ENCODE peak calls at places on chromosomes 1 and 21, in five cellular contexts. L, N, T, Z and J are unnamed samples.

GRCh38 chr1:23553896-23554480 is 5.3 kb downstream of the ID3 start:
- DNase-seq in L (no peak), N (peak), T (no peak), Z (no peak), J (no peak)

GRCh38 chr1:42266253-42267135 is 68.5 kb downstream of the FOXJ3 start:
- DNase-seq in L (no peak), N (no peak), T (no peak), Z (no peak), J (no peak)

GRCh38 chr1:159843459-159843858 is 16.8 kb downstream of the SLAMF8 start:
- DNase-seq in L (no peak), N (no peak), T (no peak), Z (no peak), J (no peak)

GRCh38 chr1:240258910-240259309 is 167.2 kb downstream of the FMN2 start:
- DNase-seq in L (no peak), N (no peak), T (no peak), Z (no peak), J (no peak)

GRCh38 chr1:109298666-109299086 is 8.1 kb downstream of the MYBPHL start:
- DNase-seq in L (no peak), N (no peak), T (no peak), Z (no peak), J (no peak)

GRCh38 chr1:30047576-30047975 is 675.8 kb downstream of the MATN1 start:
- DNase-seq in L (no peak), N (no peak), T (no peak), Z (no peak), J (no peak)

GRCh38 chr1:175072131-175072941 is 4.7 kb downstream of the TNN start:
- DNase-seq in L (no peak), N (peak), T (no peak), Z (no peak), J (no peak)

GRCh38 chr1:229509576-229509975 is 1.4 kb upstream of the NUP133 start:
- DNase-seq in L (no peak), N (no peak), T (no peak), Z (no peak), J (no peak)

GRCh38 chr1:8780405-8780804 is 37.0 kb downstream of the RERE start:
- DNase-seq in L (no peak), N (no peak), T (no peak), Z (no peak), J (no peak)

GRCh38 chr1:81437649-81438048 is 363.1 kb upstream of the ADGRL2 start:
- DNase-seq in L (no peak), N (no peak), T (no peak), Z (no peak), J (no peak)

GRCh38 chr1:88061106-88061829 is 622.8 kb upstream of the PKN2 start:
- DNase-seq in L (no peak), N (peak), T (peak), Z (no peak), J (peak)

GRCh38 chr21:36381841-36382589 is 3.2 kb upstream of the CHAF1B start:
- DNase-seq in L (no peak), N (no peak), T (peak), Z (no peak), J (no peak)